ENCODE peak calls at places on chromosomes 1 and 21, in seven cellular contexts. X, V, Y, T, W, L and R are unnamed samples.

GRCh38 chr1:2587860-2588571 is 1.4 kb downstream of the PRXL2B start:
- DNase-seq in X (no peak), V (no peak), Y (no peak), T (no peak), W (no peak), L (no peak), R (no peak)

GRCh38 chr1:25784575-25785051 is 15.4 kb upstream of the SELENON start:
- DNase-seq in X (no peak), V (no peak), Y (no peak), T (peak), W (no peak), L (no peak), R (no peak)

GRCh38 chr1:114510235-114511047 is 562 bp downstream of the TRIM33 start:
- DNase-seq in X (peak), V (peak), Y (peak), T (peak), W (no peak), L (peak), R (no peak)

GRCh38 chr1:245197911-245198379 is 43.2 kb downstream of the KIF26B start:
- DNase-seq in X (no peak), V (no peak), Y (peak), T (peak), W (no peak), L (no peak), R (no peak)

GRCh38 chr21:36260030-36260787 is 59.8 kb upstream of the MORC3 start:
- DNase-seq in X (peak), V (peak), Y (peak), T (peak), W (peak), L (peak), R (peak)

GRCh38 chr1:232599178-232600041 is 30.5 kb downstream of the SIPA1L2 start:
- DNase-seq in X (no peak), V (no peak), Y (no peak), T (no peak), W (no peak), L (no peak), R (no peak)

GRCh38 chr1:32755810-32756159 is 53.2 kb upstream of the SYNC start:
- DNase-seq in X (no peak), V (no peak), Y (no peak), T (no peak), W (no peak), L (no peak), R (no peak)

GRCh38 chr1:44713321-44713781 is 17.6 kb downstream of the RNU5D-1 start:
- DNase-seq in X (no peak), V (peak), Y (no peak), T (no peak), W (no peak), L (no peak), R (no peak)

GRCh38 chr1:207713529-207713928 is 38.3 kb upstream of the CD46 start:
- DNase-seq in X (no peak), V (peak), Y (no peak), T (no peak), W (no peak), L (no peak), R (no peak)

DNA sequence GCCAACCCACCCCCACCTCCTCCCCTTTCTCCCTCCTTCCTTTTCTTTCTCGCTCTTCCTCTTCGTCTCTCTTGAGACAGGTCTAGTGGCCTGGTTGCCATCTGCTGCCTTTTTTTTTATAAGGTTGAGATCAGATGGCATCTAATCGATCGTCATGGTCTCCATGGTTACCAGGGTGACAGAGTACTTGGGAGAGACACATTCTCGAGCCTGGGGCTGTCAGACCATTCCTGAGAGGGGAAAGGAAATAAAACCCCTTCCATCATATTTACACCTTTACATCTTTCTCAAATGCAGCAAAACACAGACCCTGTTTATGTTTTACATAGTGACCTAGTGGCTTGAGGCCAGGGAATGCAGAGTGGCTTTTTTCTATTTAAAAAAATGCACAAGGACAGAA is 53.5 kb upstream of the SLC22A15 start:
- DNase-seq in X (no peak), V (no peak), Y (no peak), T (no peak), W (peak), L (no peak), R (no peak)
- TF ChIP-seq CTCF in X (no peak), V (no peak), Y (no peak), T (no peak), W (no peak), L (no peak), R (no peak)

GRCh38 chr1:179296831-179297377 is 3.3 kb downstream of the SOAT1 start:
- DNase-seq in X (no peak), V (no peak), Y (no peak), T (no peak), W (no peak), L (no peak), R (no peak)
- TF ChIP-seq CTCF in X (no peak), V (no peak), Y (no peak), T (no peak), W (no peak), L (no peak), R (no peak)

DNA sequence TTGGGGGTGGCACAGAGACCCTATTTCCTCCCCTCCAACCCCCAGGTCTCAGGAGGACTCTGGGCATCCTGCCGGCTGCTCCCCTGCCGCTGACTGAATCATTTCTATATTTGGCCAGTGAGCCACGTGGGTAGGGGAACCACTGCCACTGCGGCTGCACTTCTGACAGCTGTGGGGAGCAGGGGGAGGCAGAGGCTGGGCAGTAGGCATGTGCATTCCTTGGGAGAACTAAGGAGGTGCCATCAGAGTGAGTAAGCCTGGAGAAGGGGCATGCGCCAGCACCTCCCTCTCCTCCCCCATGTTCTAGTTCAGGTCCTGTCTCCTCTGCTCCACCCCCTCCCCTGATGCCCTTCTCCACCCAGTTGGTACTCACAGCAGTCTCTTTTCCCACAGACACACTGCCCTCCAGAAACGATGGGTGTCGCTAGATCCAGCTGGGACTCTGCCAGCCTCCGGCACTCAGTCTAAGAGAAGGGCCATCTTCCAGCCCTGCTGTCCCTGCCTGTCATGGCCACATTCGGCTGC is 12.0 kb downstream of the PPFIA4 start:
- DNase-seq in X (no peak), V (peak), Y (peak), T (peak), W (no peak), L (no peak), R (no peak)
- TF ChIP-seq CTCF in X (no peak), V (no peak), Y (no peak), T (peak), W (no peak), L (no peak), R (no peak)

GRCh38 chr1:94463765-94464330 is 45.7 kb downstream of the ABCD3 start:
- DNase-seq in X (peak), V (peak), Y (peak), T (peak), W (peak), L (no peak), R (peak)
- TF ChIP-seq CTCF in X (peak), V (peak), Y (peak), T (peak), W (peak), L (peak), R (peak)

DNA sequence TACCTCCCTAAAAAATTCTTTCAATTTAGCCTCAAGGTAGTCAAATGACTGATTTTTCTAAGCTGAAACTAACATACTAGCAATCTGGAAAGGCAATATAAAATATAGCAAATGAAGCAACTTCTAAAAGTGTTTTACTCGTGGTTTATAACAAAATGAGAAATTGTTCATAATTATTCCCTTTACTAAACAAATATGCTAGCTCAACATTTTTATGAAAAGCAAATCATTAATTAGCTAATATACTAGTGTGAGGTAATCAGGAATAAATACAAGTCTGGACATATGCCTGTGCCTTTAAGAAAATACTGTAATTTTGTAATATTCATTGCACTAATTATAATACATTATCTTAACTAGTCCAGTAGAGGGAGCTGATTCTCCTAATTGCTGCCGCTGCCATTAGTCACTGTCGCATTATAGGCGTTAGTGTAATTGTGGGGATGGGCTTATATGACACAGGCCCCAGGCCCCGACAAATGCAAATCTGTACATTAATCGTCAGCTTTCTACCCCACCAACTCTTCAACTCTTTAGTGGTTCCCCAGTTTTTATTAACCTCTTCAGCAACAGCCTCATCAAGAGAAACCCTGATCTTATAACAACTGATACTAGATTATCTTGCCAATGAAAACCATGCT is 160.9 kb downstream of the GABPA start:
- DNase-seq in X (no peak), V (peak), Y (peak), T (no peak), W (peak), L (no peak), R (no peak)
- TF ChIP-seq CTCF in X (no peak), V (peak), Y (peak), T (peak), W (peak), L (peak), R (peak)

GRCh38 chr1:150066328-150066727 is 1.2 kb upstream of the VPS45 start:
- DNase-seq in X (no peak), V (no peak), Y (no peak), T (no peak), W (no peak), L (no peak), R (no peak)
- TF ChIP-seq CTCF in X (no peak), V (no peak), Y (no peak), T (no peak), W (no peak), L (no peak), R (no peak)